ENCODE peak calls at places on chromosomes 2 and 18, in ten cellular contexts. One of them, this sample, is unnamed.

GRCh38 chr18:32081881-32082280 is 9.8 kb upstream of the RNF138 start:
- DNase-seq in endothelial cell of umbilical vein: peak; percentile 15
- DNase-seq in upper lobe of right lung: no peak
- DNase-seq in pancreas: no peak
- DNase-seq in PC-3: no peak
- DNase-seq in Calu3: no peak
- DNase-seq in H1: no peak
- DNase-seq in right atrium auricular region: no peak
- DNase-seq in bronchial epithelial cell: no peak
- DNase-seq in neural progenitor cell: no peak
- DNase-seq in this sample: no peak

GRCh38 chr18:59458575-59458974 is 99.5 kb upstream of the LMAN1 start:
- DNase-seq in pancreas: no peak
- DNase-seq in upper lobe of right lung: no peak
- DNase-seq in bronchial epithelial cell: no peak
- DNase-seq in neural progenitor cell: no peak
- DNase-seq in endothelial cell of umbilical vein: no peak
- DNase-seq in right atrium auricular region: no peak
- DNase-seq in Calu3: no peak
- DNase-seq in PC-3: no peak
- DNase-seq in H1: no peak
- DNase-seq in this sample: no peak

GRCh38 chr18:22846088-22846683 is 86.9 kb upstream of the RBBP8 start:
- DNase-seq in bronchial epithelial cell: peak; percentile 64
- DNase-seq in H1: no peak
- DNase-seq in pancreas: no peak
- DNase-seq in right atrium auricular region: no peak
- DNase-seq in Calu3: no peak
- DNase-seq in upper lobe of right lung: no peak
- DNase-seq in PC-3: peak; percentile 60
- DNase-seq in neural progenitor cell: peak; percentile 13
- DNase-seq in endothelial cell of umbilical vein: peak; percentile 22
- DNase-seq in this sample: peak; percentile 31

GRCh38 chr18:3692691-3693090 is 242.7 kb downstream of the TGIF1 start:
- DNase-seq in H1: no peak
- DNase-seq in right atrium auricular region: no peak
- DNase-seq in upper lobe of right lung: no peak
- DNase-seq in pancreas: no peak
- DNase-seq in neural progenitor cell: no peak
- DNase-seq in Calu3: no peak
- DNase-seq in endothelial cell of umbilical vein: no peak
- DNase-seq in PC-3: no peak
- DNase-seq in bronchial epithelial cell: no peak
- DNase-seq in this sample: no peak

GRCh38 chr2:216211141-216211540 is 102.0 kb downstream of the XRCC5 start:
- DNase-seq in neural progenitor cell: no peak
- DNase-seq in right atrium auricular region: no peak
- DNase-seq in upper lobe of right lung: no peak
- DNase-seq in PC-3: no peak
- DNase-seq in H1: no peak
- DNase-seq in bronchial epithelial cell: no peak
- DNase-seq in endothelial cell of umbilical vein: no peak
- DNase-seq in pancreas: no peak
- DNase-seq in Calu3: no peak
- DNase-seq in this sample: no peak

GRCh38 chr2:105519516-105519915 is 120.7 kb upstream of the FHL2 start:
- DNase-seq in bronchial epithelial cell: no peak
- DNase-seq in H1: no peak
- DNase-seq in neural progenitor cell: no peak
- DNase-seq in Calu3: no peak
- DNase-seq in right atrium auricular region: no peak
- DNase-seq in PC-3: no peak
- DNase-seq in upper lobe of right lung: no peak
- DNase-seq in pancreas: no peak
- DNase-seq in endothelial cell of umbilical vein: no peak
- DNase-seq in this sample: no peak

GRCh38 chr2:19355416-19355821 is 3.0 kb downstream of the OSR1 start:
- DNase-seq in PC-3: no peak
- DNase-seq in right atrium auricular region: no peak
- DNase-seq in Calu3: no peak
- DNase-seq in H1: no peak
- DNase-seq in bronchial epithelial cell: no peak
- DNase-seq in neural progenitor cell: no peak
- DNase-seq in pancreas: no peak
- DNase-seq in upper lobe of right lung: no peak
- DNase-seq in endothelial cell of umbilical vein: no peak
- DNase-seq in this sample: peak; percentile 20

GRCh38 chr2:177929662-177930522 is 142.7 kb downstream of the PDE11A start:
- DNase-seq in H1: no peak
- DNase-seq in endothelial cell of umbilical vein: no peak
- DNase-seq in right atrium auricular region: no peak
- DNase-seq in bronchial epithelial cell: peak; percentile 22
- DNase-seq in upper lobe of right lung: no peak
- DNase-seq in pancreas: no peak
- DNase-seq in Calu3: no peak
- DNase-seq in neural progenitor cell: no peak
- DNase-seq in PC-3: peak; percentile 53
- DNase-seq in this sample: no peak

GRCh38 chr2:27038012-27038411 is 5.2 kb downstream of the TMEM214 start:
- DNase-seq in bronchial epithelial cell: no peak
- DNase-seq in right atrium auricular region: no peak
- DNase-seq in endothelial cell of umbilical vein: no peak
- DNase-seq in pancreas: no peak
- DNase-seq in H1: no peak
- DNase-seq in PC-3: no peak
- DNase-seq in upper lobe of right lung: no peak
- DNase-seq in neural progenitor cell: no peak
- DNase-seq in Calu3: no peak
- DNase-seq in this sample: no peak

GRCh38 chr18:24633121-24633520 is 172.7 kb downstream of the HRH4 start:
- DNase-seq in right atrium auricular region: no peak
- DNase-seq in PC-3: no peak
- DNase-seq in pancreas: no peak
- DNase-seq in H1: no peak
- DNase-seq in bronchial epithelial cell: no peak
- DNase-seq in neural progenitor cell: no peak
- DNase-seq in upper lobe of right lung: no peak
- DNase-seq in Calu3: no peak
- DNase-seq in endothelial cell of umbilical vein: no peak
- DNase-seq in this sample: no peak

GRCh38 chr2:118969025-118969733 is 27.2 kb downstream of the MARCO start:
- DNase-seq in right atrium auricular region: no peak
- DNase-seq in PC-3: no peak
- DNase-seq in Calu3: no peak
- DNase-seq in upper lobe of right lung: no peak
- DNase-seq in bronchial epithelial cell: peak; percentile 16
- DNase-seq in pancreas: no peak
- DNase-seq in H1: no peak
- DNase-seq in endothelial cell of umbilical vein: no peak
- DNase-seq in neural progenitor cell: no peak
- DNase-seq in this sample: peak; percentile 2

GRCh38 chr2:110105608-110106467 is 9.8 kb downstream of the MALL start:
- DNase-seq in H1: no peak
- DNase-seq in right atrium auricular region: no peak
- DNase-seq in upper lobe of right lung: no peak
- DNase-seq in neural progenitor cell: no peak
- DNase-seq in endothelial cell of umbilical vein: peak; percentile 83
- DNase-seq in PC-3: peak; percentile 99
- DNase-seq in Calu3: peak; percentile 84
- DNase-seq in pancreas: no peak
- DNase-seq in bronchial epithelial cell: peak; percentile 95
- DNase-seq in this sample: no peak

GRCh38 chr2:72685666-72686065 is 140.2 kb downstream of the EXOC6B start:
- DNase-seq in upper lobe of right lung: no peak
- DNase-seq in H1: no peak
- DNase-seq in right atrium auricular region: no peak
- DNase-seq in endothelial cell of umbilical vein: peak; percentile 53
- DNase-seq in PC-3: no peak
- DNase-seq in bronchial epithelial cell: peak; percentile 30
- DNase-seq in pancreas: no peak
- DNase-seq in neural progenitor cell: no peak
- DNase-seq in Calu3: no peak
- DNase-seq in this sample: no peak

DNA sequence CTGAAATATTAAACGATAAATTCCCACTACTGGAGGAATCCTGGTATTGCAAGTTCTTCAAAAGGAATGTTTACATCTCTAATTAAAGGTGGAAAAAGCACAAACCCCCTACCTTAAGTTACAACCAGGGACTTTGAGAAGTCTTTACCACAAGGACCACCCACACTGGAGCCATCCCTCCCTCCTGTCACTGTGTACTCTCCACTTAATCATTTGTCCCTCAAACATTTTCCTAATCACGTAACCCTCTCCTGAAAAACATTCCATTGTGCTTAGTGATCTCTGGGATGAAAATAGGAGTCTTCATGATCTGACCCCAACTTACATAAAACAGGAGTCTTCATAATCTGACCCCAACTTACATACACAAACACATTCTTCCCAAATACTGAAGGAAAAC is 85.7 kb downstream of the SUCLG1 start:
- DNase-seq in pancreas: no peak
- DNase-seq in upper lobe of right lung: no peak
- DNase-seq in neural progenitor cell: no peak
- DNase-seq in right atrium auricular region: no peak
- DNase-seq in Calu3: no peak
- DNase-seq in PC-3: peak; percentile 27
- DNase-seq in endothelial cell of umbilical vein: no peak
- DNase-seq in bronchial epithelial cell: no peak
- DNase-seq in H1: no peak
- DNase-seq in this sample: no peak
- TF ChIP-seq CTCF in pancreas: no peak
- TF ChIP-seq CTCF in upper lobe of right lung: no peak
- TF ChIP-seq CTCF in neural progenitor cell: no peak
- TF ChIP-seq CTCF in right atrium auricular region: no peak
- TF ChIP-seq CTCF in Calu3: no peak
- TF ChIP-seq CTCF in PC-3: peak; percentile 21
- TF ChIP-seq CTCF in endothelial cell of umbilical vein: no peak
- TF ChIP-seq CTCF in bronchial epithelial cell: no peak
- TF ChIP-seq CTCF in H1: no peak
- TF ChIP-seq CTCF in this sample: no peak

GRCh38 chr18:54269924-54270844 is 867 bp downstream of the POLI start:
- DNase-seq in PC-3: peak; percentile 67
- DNase-seq in neural progenitor cell: peak; percentile 37
- DNase-seq in Calu3: peak; percentile 40
- DNase-seq in pancreas: peak; percentile 54
- DNase-seq in bronchial epithelial cell: peak; percentile 70
- DNase-seq in right atrium auricular region: no peak
- DNase-seq in H1: no peak
- DNase-seq in endothelial cell of umbilical vein: peak; percentile 59
- DNase-seq in upper lobe of right lung: no peak
- DNase-seq in this sample: no peak
- TF ChIP-seq CTCF in PC-3: peak; percentile 67
- TF ChIP-seq CTCF in neural progenitor cell: peak; percentile 52
- TF ChIP-seq CTCF in Calu3: no peak
- TF ChIP-seq CTCF in pancreas: peak; percentile 23
- TF ChIP-seq CTCF in bronchial epithelial cell: peak; percentile 52
- TF ChIP-seq CTCF in right atrium auricular region: peak; percentile 55
- TF ChIP-seq CTCF in H1: no peak
- TF ChIP-seq CTCF in endothelial cell of umbilical vein: peak; percentile 37
- TF ChIP-seq CTCF in upper lobe of right lung: peak; percentile 57
- TF ChIP-seq CTCF in this sample: no peak

DNA sequence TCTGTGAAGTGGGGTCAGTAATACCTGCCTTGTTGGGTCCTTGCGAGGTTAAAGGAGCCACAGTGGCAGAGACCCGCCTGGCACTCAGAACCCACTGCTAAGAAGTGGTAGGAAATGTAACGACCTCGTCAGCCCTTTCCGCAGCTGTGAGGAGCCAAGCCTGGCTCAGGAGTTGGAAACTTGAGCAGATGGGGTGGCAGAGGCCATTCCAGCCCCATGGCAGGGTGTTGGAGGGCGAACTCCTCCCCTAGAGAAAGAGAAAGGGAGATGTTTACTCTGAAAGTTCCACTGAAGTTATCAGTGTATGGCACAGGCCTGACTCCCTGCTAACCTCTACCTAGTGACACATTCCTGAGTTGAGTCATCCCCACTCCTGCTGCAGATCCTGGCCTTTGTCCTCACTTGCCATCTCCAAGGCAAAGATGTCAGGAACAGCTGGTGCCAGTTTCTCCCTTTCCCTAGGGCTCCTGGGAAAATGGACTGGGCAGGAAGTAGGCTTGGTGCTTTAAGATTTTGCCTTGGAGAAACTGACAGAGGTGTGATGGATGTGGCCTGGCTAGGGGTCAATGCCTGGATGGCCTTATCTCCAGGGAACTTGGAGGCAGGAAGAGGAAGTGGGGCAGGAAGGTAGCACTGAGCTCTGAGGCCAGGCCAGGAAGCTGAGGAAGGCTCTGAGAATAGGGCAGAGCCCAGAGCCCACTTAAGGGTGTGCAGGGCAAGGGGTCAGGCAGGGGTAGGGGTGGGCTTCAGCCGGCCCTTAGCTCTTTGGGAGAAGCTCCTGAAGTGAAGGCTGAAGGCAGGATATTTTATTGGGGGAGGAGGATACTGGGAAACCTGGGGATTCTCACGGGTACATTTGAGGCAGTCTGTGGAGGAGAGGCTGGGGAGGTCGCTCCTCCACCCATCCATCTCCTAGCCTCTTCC is 888 bp downstream of the VAMP5 start:
- DNase-seq in pancreas: peak; percentile 87
- DNase-seq in endothelial cell of umbilical vein: peak; percentile 90
- DNase-seq in bronchial epithelial cell: peak; percentile 87
- DNase-seq in Calu3: peak; percentile 47
- DNase-seq in right atrium auricular region: peak; percentile 75
- DNase-seq in PC-3: peak; percentile 84
- DNase-seq in neural progenitor cell: no peak
- DNase-seq in upper lobe of right lung: no peak
- DNase-seq in H1: no peak
- DNase-seq in this sample: peak; percentile 53
- TF ChIP-seq CTCF in pancreas: no peak
- TF ChIP-seq CTCF in endothelial cell of umbilical vein: no peak
- TF ChIP-seq CTCF in bronchial epithelial cell: no peak
- TF ChIP-seq CTCF in Calu3: no peak
- TF ChIP-seq CTCF in right atrium auricular region: no peak
- TF ChIP-seq CTCF in PC-3: no peak
- TF ChIP-seq CTCF in neural progenitor cell: no peak
- TF ChIP-seq CTCF in upper lobe of right lung: no peak
- TF ChIP-seq CTCF in H1: no peak
- TF ChIP-seq CTCF in this sample: no peak

GRCh38 chr2:126698376-126698775 is 42.4 kb downstream of the GYPC start:
- DNase-seq in upper lobe of right lung: no peak
- DNase-seq in endothelial cell of umbilical vein: no peak
- DNase-seq in bronchial epithelial cell: no peak
- DNase-seq in Calu3: no peak
- DNase-seq in pancreas: no peak
- DNase-seq in right atrium auricular region: no peak
- DNase-seq in neural progenitor cell: no peak
- DNase-seq in PC-3: no peak
- DNase-seq in H1: no peak
- DNase-seq in this sample: no peak
- TF ChIP-seq CTCF in upper lobe of right lung: no peak
- TF ChIP-seq CTCF in endothelial cell of umbilical vein: no peak
- TF ChIP-seq CTCF in bronchial epithelial cell: no peak
- TF ChIP-seq CTCF in Calu3: no peak
- TF ChIP-seq CTCF in pancreas: no peak
- TF ChIP-seq CTCF in right atrium auricular region: no peak
- TF ChIP-seq CTCF in neural progenitor cell: no peak
- TF ChIP-seq CTCF in PC-3: no peak
- TF ChIP-seq CTCF in H1: no peak
- TF ChIP-seq CTCF in this sample: no peak

GRCh38 chr2:42953216-42953615 is 160.8 kb upstream of the HAAO start:
- DNase-seq in PC-3: no peak
- DNase-seq in upper lobe of right lung: no peak
- DNase-seq in pancreas: no peak
- DNase-seq in endothelial cell of umbilical vein: no peak
- DNase-seq in bronchial epithelial cell: no peak
- DNase-seq in neural progenitor cell: no peak
- DNase-seq in H1: no peak
- DNase-seq in Calu3: no peak
- DNase-seq in right atrium auricular region: no peak
- DNase-seq in this sample: no peak
- TF ChIP-seq CTCF in PC-3: no peak
- TF ChIP-seq CTCF in upper lobe of right lung: no peak
- TF ChIP-seq CTCF in pancreas: no peak
- TF ChIP-seq CTCF in endothelial cell of umbilical vein: no peak
- TF ChIP-seq CTCF in bronchial epithelial cell: no peak
- TF ChIP-seq CTCF in neural progenitor cell: no peak
- TF ChIP-seq CTCF in H1: no peak
- TF ChIP-seq CTCF in Calu3: no peak
- TF ChIP-seq CTCF in right atrium auricular region: no peak
- TF ChIP-seq CTCF in this sample: no peak

This sample was measured in GM13976.